ENCODE peak calls at places on chromosome 16, in ten cellular contexts. K, M, H, J, E, B, P, X, Q and U are unnamed samples.

GRCh38 chr16:14013571-14014283 is 57.4 kb upstream of the MRTFB start:
- DNase-seq in K (peak; percentile 87), M (no peak), H (no peak), J (no peak), E (no peak), B (no peak), P (no peak), X (peak; percentile 83), Q (no peak), U (peak; percentile 48)

GRCh38 chr16:86343111-86343642 is 167.2 kb upstream of the FOXF1 start:
- DNase-seq in K (no peak), M (no peak), H (no peak), J (no peak), E (peak; percentile 41), B (no peak), P (no peak), X (peak; percentile 86), Q (no peak), U (peak; percentile 90)

GRCh38 chr16:84436196-84436595 is 67.9 kb downstream of the ATP2C2 start:
- DNase-seq in K (no peak), M (no peak), H (no peak), J (no peak), E (no peak), B (no peak), P (no peak), X (no peak), Q (no peak), U (no peak)

GRCh38 chr16:78127130-78127529 is 27.7 kb downstream of the WWOX start:
- DNase-seq in K (no peak), M (no peak), H (no peak), J (no peak), E (no peak), B (no peak), P (no peak), X (peak; percentile 67), Q (no peak), U (no peak)

GRCh38 chr16:88376053-88376834 is 6.5 kb upstream of the ZNF469 start:
- DNase-seq in K (no peak), M (no peak), H (no peak), J (no peak), E (no peak), B (no peak), P (no peak), X (no peak), Q (peak; percentile 38), U (no peak)

GRCh38 chr16:9003322-9003721 is 39.6 kb upstream of the USP7 start:
- DNase-seq in K (no peak), M (no peak), H (no peak), J (no peak), E (no peak), B (no peak), P (no peak), X (no peak), Q (no peak), U (no peak)

GRCh38 chr16:35492225-35492624 is 2032.8 kb downstream of the TP53TG3F start:
- DNase-seq in K (no peak), M (no peak), H (no peak), J (no peak), E (no peak), B (no peak), P (no peak), X (no peak), Q (no peak), U (no peak)

GRCh38 chr16:88907768-88908167 is 41.3 kb upstream of the PABPN1L start:
- DNase-seq in K (no peak), M (no peak), H (no peak), J (no peak), E (no peak), B (no peak), P (no peak), X (no peak), Q (no peak), U (no peak)

GRCh38 chr16:14289692-14290340 is 218.7 kb downstream of the MRTFB start:
- DNase-seq in K (no peak), M (peak; percentile 68), H (peak; percentile 29), J (no peak), E (no peak), B (no peak), P (peak; percentile 64), X (no peak), Q (peak; percentile 31), U (no peak)

GRCh38 chr16:19888834-19889233 is 4.2 kb upstream of the GPRC5B start:
- DNase-seq in K (no peak), M (no peak), H (no peak), J (no peak), E (no peak), B (no peak), P (no peak), X (no peak), Q (no peak), U (no peak)